ENCODE peak calls at places on chromosomes 12 and 14, in ten cellular contexts. M is A549; A is GM13976; O is renal cortical epithelial cell; R is NCI-H748 treated with DMSO at 0.1 percent for 48 hours; Q is tibial artery; L is activated T-cell treated with anti-CD3 and anti-CD28 coated beads, Interleukin-2, amount 50 U/mL, for 24 hours; J is cardiac muscle cell; Z is effector memory CD8-positive, alpha-beta T cell; K is GM06990. N is an unnamed sample.
A peak's percentile ranks its signal among the peaks of the same experiment; 100 is the strongest.

GRCh38 chr14:82510007-82510406 is 976.4 kb upstream of the SEL1L start:
- DNase-seq in M (no peak), A (no peak), O (no peak), R (no peak), Q (no peak), L (no peak), J (no peak), Z (no peak), K (no peak), N (no peak)

GRCh38 chr14:51209457-51209856 is 30.6 kb upstream of the TMX1 start:
- DNase-seq in M (no peak), A (no peak), O (no peak), R (peak; percentile 81), Q (no peak), L (no peak), J (no peak), Z (no peak), K (no peak), N (no peak)

GRCh38 chr14:61512508-61512907 is 182.8 kb upstream of the HIF1A start:
- DNase-seq in M (no peak), A (no peak), O (peak; percentile 86), R (no peak), Q (no peak), L (no peak), J (no peak), Z (no peak), K (no peak), N (peak; percentile 86)

GRCh38 chr12:57590892-57591566 is at the start of gene PIP4K2C:
- DNase-seq in M (peak; percentile 80), A (peak; percentile 98), O (peak; percentile 57), R (peak; percentile 82), Q (peak; percentile 71), L (peak; percentile 87), J (peak; percentile 87), Z (peak; percentile 59), K (peak; percentile 95), N (peak; percentile 67)

GRCh38 chr12:111447571-111448265 is 42.0 kb downstream of the SH2B3 start:
- DNase-seq in M (no peak), A (no peak), O (no peak), R (no peak), Q (no peak), L (no peak), J (no peak), Z (no peak), K (no peak), N (no peak)

GRCh38 chr12:75909714-75910451 is 121.7 kb downstream of the PHLDA1 start:
- DNase-seq in M (no peak), A (no peak), O (no peak), R (peak; percentile 74), Q (no peak), L (no peak), J (no peak), Z (no peak), K (no peak), N (no peak)

GRCh38 chr14:83873626-83874025 is 1656.3 kb upstream of the FLRT2 start:
- DNase-seq in M (no peak), A (no peak), O (no peak), R (no peak), Q (no peak), L (no peak), J (no peak), Z (no peak), K (no peak), N (no peak)

GRCh38 chr14:75240781-75241180 is 37.8 kb upstream of the FOS start:
- DNase-seq in M (no peak), A (no peak), O (no peak), R (no peak), Q (no peak), L (no peak), J (no peak), Z (no peak), K (no peak), N (no peak)

GRCh38 chr14:104657114-104657524 is 32.3 kb upstream of the INF2 start:
- DNase-seq in M (no peak), A (no peak), O (no peak), R (no peak), Q (no peak), L (no peak), J (no peak), Z (no peak), K (peak; percentile 77), N (no peak)

GRCh38 chr14:104116544-104117340 is 21.6 kb upstream of the KIF26A start:
- DNase-seq in M (no peak), A (no peak), O (no peak), R (no peak), Q (no peak), L (no peak), J (peak; percentile 38), Z (no peak), K (no peak), N (no peak)